ENCODE peak calls at places on chromosomes 16 and 17, in six cellular contexts. One of them, this sample, is unnamed.
A peak's percentile ranks its signal among the peaks of the same experiment; 100 is the strongest.

GRCh38 chr16:78962457-78962929 is 638.0 kb downstream of the MAF start:
- DNase-seq in PC-3: no peak
- DNase-seq in HCT116: no peak
- DNase-seq in CD8-positive, alpha-beta memory T cell: no peak
- DNase-seq in mammary epithelial cell: no peak
- DNase-seq in lung: no peak
- DNase-seq in this sample: no peak

GRCh38 chr16:26050489-26050888 is 358.7 kb downstream of the HS3ST4 start:
- DNase-seq in PC-3: no peak
- DNase-seq in HCT116: no peak
- DNase-seq in CD8-positive, alpha-beta memory T cell: no peak
- DNase-seq in mammary epithelial cell: no peak
- DNase-seq in lung: no peak
- DNase-seq in this sample: no peak

GRCh38 chr17:27879987-27880608 is 13.1 kb downstream of the LYRM9 start:
- DNase-seq in PC-3: peak; percentile 69
- DNase-seq in HCT116: no peak
- DNase-seq in CD8-positive, alpha-beta memory T cell: peak; percentile 39
- DNase-seq in mammary epithelial cell: peak; percentile 48
- DNase-seq in lung: peak; percentile 73
- DNase-seq in this sample: peak; percentile 62

GRCh38 chr17:58755269-58755576 is 431 bp upstream of the PPM1E start:
- DNase-seq in PC-3: no peak
- DNase-seq in HCT116: no peak
- DNase-seq in CD8-positive, alpha-beta memory T cell: no peak
- DNase-seq in mammary epithelial cell: no peak
- DNase-seq in lung: no peak
- DNase-seq in this sample: no peak

GRCh38 chr17:51119415-51120356 is 982 bp downstream of the SPAG9 start:
- DNase-seq in PC-3: peak; percentile 58
- DNase-seq in HCT116: peak; percentile 38
- DNase-seq in CD8-positive, alpha-beta memory T cell: peak; percentile 22
- DNase-seq in mammary epithelial cell: peak; percentile 41
- DNase-seq in lung: peak; percentile 45
- DNase-seq in this sample: peak; percentile 52

GRCh38 chr17:59154721-59155438 is at the start of gene SKA2:
- DNase-seq in PC-3: peak; percentile 100
- DNase-seq in HCT116: no peak
- DNase-seq in CD8-positive, alpha-beta memory T cell: peak; percentile 90
- DNase-seq in mammary epithelial cell: no peak
- DNase-seq in lung: peak; percentile 97
- DNase-seq in this sample: peak; percentile 98

GRCh38 chr16:47463771-47464624 is 2.9 kb downstream of the PHKB start:
- DNase-seq in PC-3: no peak
- DNase-seq in HCT116: no peak
- DNase-seq in CD8-positive, alpha-beta memory T cell: no peak
- DNase-seq in mammary epithelial cell: peak; percentile 24
- DNase-seq in lung: no peak
- DNase-seq in this sample: peak; percentile 64

GRCh38 chr17:56431736-56432135 is 161.8 kb upstream of the NOG start:
- DNase-seq in PC-3: no peak
- DNase-seq in HCT116: no peak
- DNase-seq in CD8-positive, alpha-beta memory T cell: no peak
- DNase-seq in mammary epithelial cell: no peak
- DNase-seq in lung: no peak
- DNase-seq in this sample: no peak

GRCh38 chr16:56683424-56684162 is 1.3 kb downstream of the MT1X start:
- DNase-seq in PC-3: no peak
- DNase-seq in HCT116: no peak
- DNase-seq in CD8-positive, alpha-beta memory T cell: no peak
- DNase-seq in mammary epithelial cell: no peak
- DNase-seq in lung: no peak
- DNase-seq in this sample: no peak

GRCh38 chr16:497258-497657 is 30.3 kb upstream of the CAPN15 start:
- DNase-seq in PC-3: no peak
- DNase-seq in HCT116: no peak
- DNase-seq in CD8-positive, alpha-beta memory T cell: no peak
- DNase-seq in mammary epithelial cell: no peak
- DNase-seq in lung: no peak
- DNase-seq in this sample: no peak

GRCh38 chr16:23858496-23859062 is 22.8 kb downstream of the PRKCB start:
- DNase-seq in PC-3: no peak
- DNase-seq in HCT116: no peak
- DNase-seq in CD8-positive, alpha-beta memory T cell: no peak
- DNase-seq in mammary epithelial cell: peak; percentile 4
- DNase-seq in lung: no peak
- DNase-seq in this sample: no peak

GRCh38 chr16:19980866-19981265 is 92.8 kb downstream of the GPR139 start:
- DNase-seq in PC-3: peak; percentile 15
- DNase-seq in HCT116: peak; percentile 21
- DNase-seq in CD8-positive, alpha-beta memory T cell: no peak
- DNase-seq in mammary epithelial cell: peak; percentile 1
- DNase-seq in lung: no peak
- DNase-seq in this sample: peak; percentile 26

GRCh38 chr17:34579979-34580684 is 750 bp downstream of the TMEM132E start:
- DNase-seq in PC-3: no peak
- DNase-seq in HCT116: no peak
- DNase-seq in CD8-positive, alpha-beta memory T cell: no peak
- DNase-seq in mammary epithelial cell: peak; percentile 3
- DNase-seq in lung: peak; percentile 30
- DNase-seq in this sample: peak; percentile 66

GRCh38 chr17:10745231-10745630 is 15.4 kb upstream of the TMEM220 start:
- DNase-seq in PC-3: no peak
- DNase-seq in HCT116: no peak
- DNase-seq in CD8-positive, alpha-beta memory T cell: no peak
- DNase-seq in mammary epithelial cell: no peak
- DNase-seq in lung: no peak
- DNase-seq in this sample: no peak

GRCh38 chr17:10758062-10758461 is 28.2 kb upstream of the TMEM220 start:
- DNase-seq in PC-3: no peak
- DNase-seq in HCT116: no peak
- DNase-seq in CD8-positive, alpha-beta memory T cell: no peak
- DNase-seq in mammary epithelial cell: no peak
- DNase-seq in lung: no peak
- DNase-seq in this sample: no peak

GRCh38 chr16:80656731-80657150 is 115.9 kb downstream of the DYNLRB2 start:
- DNase-seq in PC-3: no peak
- DNase-seq in HCT116: no peak
- DNase-seq in CD8-positive, alpha-beta memory T cell: no peak
- DNase-seq in mammary epithelial cell: no peak
- DNase-seq in lung: no peak
- DNase-seq in this sample: no peak

GRCh38 chr17:70767102-70767701 is 597.9 kb downstream of the KCNJ2 start:
- DNase-seq in PC-3: peak; percentile 57
- DNase-seq in HCT116: peak; percentile 42
- DNase-seq in CD8-positive, alpha-beta memory T cell: no peak
- DNase-seq in mammary epithelial cell: peak; percentile 9
- DNase-seq in lung: no peak
- DNase-seq in this sample: peak; percentile 19

GRCh38 chr16:79923431-79923830 is 322.9 kb upstream of the MAF start:
- DNase-seq in PC-3: no peak
- DNase-seq in HCT116: no peak
- DNase-seq in CD8-positive, alpha-beta memory T cell: no peak
- DNase-seq in mammary epithelial cell: no peak
- DNase-seq in lung: no peak
- DNase-seq in this sample: no peak

GRCh38 chr17:45131616-45132301 is 556 bp downstream of the PLCD3 start:
- DNase-seq in PC-3: peak; percentile 59
- DNase-seq in HCT116: no peak
- DNase-seq in CD8-positive, alpha-beta memory T cell: peak; percentile 34
- DNase-seq in mammary epithelial cell: peak; percentile 51
- DNase-seq in lung: no peak
- DNase-seq in this sample: peak; percentile 75

GRCh38 chr17:45129940-45130639 is 2.2 kb downstream of the PLCD3 start:
- DNase-seq in PC-3: peak; percentile 59
- DNase-seq in HCT116: no peak
- DNase-seq in CD8-positive, alpha-beta memory T cell: no peak
- DNase-seq in mammary epithelial cell: peak; percentile 63
- DNase-seq in lung: no peak
- DNase-seq in this sample: no peak

GRCh38 chr17:45131294-45131615 is 1.1 kb downstream of the PLCD3 start:
- DNase-seq in PC-3: no peak
- DNase-seq in HCT116: no peak
- DNase-seq in CD8-positive, alpha-beta memory T cell: no peak
- DNase-seq in mammary epithelial cell: no peak
- DNase-seq in lung: no peak
- DNase-seq in this sample: no peak

GRCh38 chr17:45129426-45129939 is 2.8 kb downstream of the PLCD3 start:
- DNase-seq in PC-3: no peak
- DNase-seq in HCT116: no peak
- DNase-seq in CD8-positive, alpha-beta memory T cell: no peak
- DNase-seq in mammary epithelial cell: no peak
- DNase-seq in lung: no peak
- DNase-seq in this sample: no peak

GRCh38 chr17:45130640-45131293 is 1.5 kb downstream of the PLCD3 start:
- DNase-seq in PC-3: no peak
- DNase-seq in HCT116: no peak
- DNase-seq in CD8-positive, alpha-beta memory T cell: no peak
- DNase-seq in mammary epithelial cell: no peak
- DNase-seq in lung: no peak
- DNase-seq in this sample: no peak
- H3K4me1 ChIP-seq in PC-3: peaks cover 50% of the 10 kb centered on the region
- H3K4me1 ChIP-seq in HCT116: peaks cover 54% of the 10 kb centered on the region
- H3K4me1 ChIP-seq in CD8-positive, alpha-beta memory T cell: peaks cover under 1% of the 10 kb centered on the region
- H3K4me1 ChIP-seq in mammary epithelial cell: peaks cover 58% of the 10 kb centered on the region
- H3K4me1 ChIP-seq in lung: peaks cover 4% of the 10 kb centered on the region
- H3K4me1 ChIP-seq in this sample: no peaks in the 10 kb centered on the region

GRCh38 chr17:81656835-81657234 is 493 bp upstream of the PDE6G start:
- DNase-seq in PC-3: no peak
- DNase-seq in HCT116: no peak
- DNase-seq in CD8-positive, alpha-beta memory T cell: no peak
- DNase-seq in mammary epithelial cell: no peak
- DNase-seq in lung: no peak
- DNase-seq in this sample: no peak
- H3K4me1 ChIP-seq in PC-3: peaks cover 13% of the 10 kb centered on the region
- H3K4me1 ChIP-seq in HCT116: peaks cover 2% of the 10 kb centered on the region
- H3K4me1 ChIP-seq in CD8-positive, alpha-beta memory T cell: peaks cover 9% of the 10 kb centered on the region
- H3K4me1 ChIP-seq in mammary epithelial cell: peaks cover 7% of the 10 kb centered on the region
- H3K4me1 ChIP-seq in lung: no peaks in the 10 kb centered on the region
- H3K4me1 ChIP-seq in this sample: peaks cover 2% of the 10 kb centered on the region

GRCh38 chr17:75511610-75512575 is 3.4 kb downstream of the CASKIN2 start:
- DNase-seq in PC-3: no peak
- DNase-seq in HCT116: no peak
- DNase-seq in CD8-positive, alpha-beta memory T cell: no peak
- DNase-seq in mammary epithelial cell: no peak
- DNase-seq in lung: peak; percentile 84
- DNase-seq in this sample: no peak
- H3K4me1 ChIP-seq in PC-3: peaks cover 35% of the 10 kb centered on the region
- H3K4me1 ChIP-seq in HCT116: peaks cover 21% of the 10 kb centered on the region
- H3K4me1 ChIP-seq in CD8-positive, alpha-beta memory T cell: no peaks in the 10 kb centered on the region
- H3K4me1 ChIP-seq in mammary epithelial cell: peaks cover 14% of the 10 kb centered on the region
- H3K4me1 ChIP-seq in lung: no peaks in the 10 kb centered on the region
- H3K4me1 ChIP-seq in this sample: no peaks in the 10 kb centered on the region

GRCh38 chr17:82548681-82549303 is 29.3 kb downstream of the FOXK2 start:
- DNase-seq in PC-3: peak; percentile 25
- DNase-seq in HCT116: no peak
- DNase-seq in CD8-positive, alpha-beta memory T cell: no peak
- DNase-seq in mammary epithelial cell: no peak
- DNase-seq in lung: peak; percentile 47
- DNase-seq in this sample: no peak
- H3K4me1 ChIP-seq in PC-3: peaks cover 13% of the 10 kb centered on the region
- H3K4me1 ChIP-seq in HCT116: peaks cover 10% of the 10 kb centered on the region
- H3K4me1 ChIP-seq in CD8-positive, alpha-beta memory T cell: peaks cover 12% of the 10 kb centered on the region
- H3K4me1 ChIP-seq in mammary epithelial cell: peaks cover 12% of the 10 kb centered on the region
- H3K4me1 ChIP-seq in lung: peaks cover 24% of the 10 kb centered on the region
- H3K4me1 ChIP-seq in this sample: peaks cover 8% of the 10 kb centered on the region

GRCh38 chr17:81411305-81411704 is 16.0 kb downstream of the BAHCC1 start:
- DNase-seq in PC-3: no peak
- DNase-seq in HCT116: no peak
- DNase-seq in CD8-positive, alpha-beta memory T cell: no peak
- DNase-seq in mammary epithelial cell: no peak
- DNase-seq in lung: no peak
- DNase-seq in this sample: no peak

GRCh38 chr17:81410852-81411251 is 15.6 kb downstream of the BAHCC1 start:
- DNase-seq in PC-3: no peak
- DNase-seq in HCT116: no peak
- DNase-seq in CD8-positive, alpha-beta memory T cell: no peak
- DNase-seq in mammary epithelial cell: no peak
- DNase-seq in lung: no peak
- DNase-seq in this sample: no peak

GRCh38 chr17:81413497-81414135 is 18.4 kb downstream of the BAHCC1 start:
- DNase-seq in PC-3: no peak
- DNase-seq in HCT116: no peak
- DNase-seq in CD8-positive, alpha-beta memory T cell: no peak
- DNase-seq in mammary epithelial cell: no peak
- DNase-seq in lung: no peak
- DNase-seq in this sample: no peak

GRCh38 chr17:81414751-81415516 is 19.7 kb downstream of the BAHCC1 start:
- DNase-seq in PC-3: no peak
- DNase-seq in HCT116: no peak
- DNase-seq in CD8-positive, alpha-beta memory T cell: no peak
- DNase-seq in mammary epithelial cell: no peak
- DNase-seq in lung: no peak
- DNase-seq in this sample: no peak

GRCh38 chr17:81412490-81413093 is 17.3 kb downstream of the BAHCC1 start:
- DNase-seq in PC-3: no peak
- DNase-seq in HCT116: no peak
- DNase-seq in CD8-positive, alpha-beta memory T cell: peak; percentile 34
- DNase-seq in mammary epithelial cell: peak; percentile 50
- DNase-seq in lung: no peak
- DNase-seq in this sample: no peak
- H3K4me1 ChIP-seq in PC-3: peaks cover 7% of the 10 kb centered on the region
- H3K4me1 ChIP-seq in HCT116: peaks cover 9% of the 10 kb centered on the region
- H3K4me1 ChIP-seq in CD8-positive, alpha-beta memory T cell: peaks cover 25% of the 10 kb centered on the region
- H3K4me1 ChIP-seq in mammary epithelial cell: peaks cover 16% of the 10 kb centered on the region
- H3K4me1 ChIP-seq in lung: peaks cover 6% of the 10 kb centered on the region
- H3K4me1 ChIP-seq in this sample: peaks cover 16% of the 10 kb centered on the region

GRCh38 chr16:66695474-66695934 is 1.0 kb downstream of the CMTM4 start:
- DNase-seq in PC-3: no peak
- DNase-seq in HCT116: no peak
- DNase-seq in CD8-positive, alpha-beta memory T cell: no peak
- DNase-seq in mammary epithelial cell: no peak
- DNase-seq in lung: no peak
- DNase-seq in this sample: no peak

GRCh38 chr16:66699898-66700297 is 3.4 kb upstream of the CMTM4 start:
- DNase-seq in PC-3: no peak
- DNase-seq in HCT116: no peak
- DNase-seq in CD8-positive, alpha-beta memory T cell: no peak
- DNase-seq in mammary epithelial cell: no peak
- DNase-seq in lung: no peak
- DNase-seq in this sample: no peak

GRCh38 chr16:66695935-66696668 is 441 bp downstream of the CMTM4 start:
- DNase-seq in PC-3: peak; percentile 35
- DNase-seq in HCT116: no peak
- DNase-seq in CD8-positive, alpha-beta memory T cell: peak; percentile 4
- DNase-seq in mammary epithelial cell: peak; percentile 65
- DNase-seq in lung: peak; percentile 72
- DNase-seq in this sample: peak; percentile 14

GRCh38 chr16:66696669-66697630 is at the start of gene CMTM4:
- DNase-seq in PC-3: peak; percentile 87
- DNase-seq in HCT116: peak; percentile 57
- DNase-seq in CD8-positive, alpha-beta memory T cell: peak; percentile 73
- DNase-seq in mammary epithelial cell: peak; percentile 88
- DNase-seq in lung: peak; percentile 82
- DNase-seq in this sample: peak; percentile 92

DNA sequence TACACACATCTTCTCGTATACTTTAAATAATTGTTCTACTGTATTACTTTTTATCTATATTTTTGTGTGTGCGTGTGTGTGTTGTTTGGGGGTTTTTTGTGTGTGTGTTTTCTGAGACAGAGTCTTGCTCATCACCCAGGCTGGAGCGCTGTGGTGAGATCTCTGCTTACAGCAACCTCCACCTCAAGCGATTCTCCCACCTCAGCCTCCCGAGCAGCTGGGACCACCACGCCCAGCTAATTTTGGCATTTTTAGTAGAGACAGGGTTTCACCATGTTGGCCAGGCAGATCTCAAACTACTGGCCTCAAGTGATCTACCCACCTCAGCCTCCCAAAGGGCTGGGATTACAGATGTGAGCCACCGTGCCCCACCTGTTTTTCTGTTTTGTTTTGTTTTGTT is 1.5 kb upstream of the CMTM4 start:
- DNase-seq in PC-3: no peak
- DNase-seq in HCT116: no peak
- DNase-seq in CD8-positive, alpha-beta memory T cell: no peak
- DNase-seq in mammary epithelial cell: no peak
- DNase-seq in lung: no peak
- DNase-seq in this sample: no peak
- H3K4me1 ChIP-seq in PC-3: peaks cover 23% of the 10 kb centered on the region
- H3K4me1 ChIP-seq in HCT116: peaks cover 6% of the 10 kb centered on the region
- H3K4me1 ChIP-seq in CD8-positive, alpha-beta memory T cell: peaks cover 13% of the 10 kb centered on the region
- H3K4me1 ChIP-seq in mammary epithelial cell: peaks cover 18% of the 10 kb centered on the region
- H3K4me1 ChIP-seq in lung: no peaks in the 10 kb centered on the region
- H3K4me1 ChIP-seq in this sample: no peaks in the 10 kb centered on the region

This sample was measured in BE2C.